ENCODE peak calls at places on chromosomes 6 and 20, in eight cellular contexts. One of them, this sample, is unnamed.

GRCh38 chr6:40529040-40529439 is 58.1 kb downstream of the LRFN2 start:
- DNase-seq in IMR-90: no peak
- DNase-seq in fibroblast of lung: no peak
- DNase-seq in SJSA1: no peak
- DNase-seq in heart left ventricle: no peak
- DNase-seq in mesendoderm: no peak
- DNase-seq in lung: no peak
- DNase-seq in transverse colon: no peak
- DNase-seq in this sample: no peak

GRCh38 chr20:41482647-41483552 is 116.3 kb upstream of the EMILIN3 start:
- DNase-seq in SJSA1: peak
- DNase-seq in fibroblast of lung: peak
- DNase-seq in heart left ventricle: no peak
- DNase-seq in IMR-90: peak
- DNase-seq in mesendoderm: no peak
- DNase-seq in lung: no peak
- DNase-seq in transverse colon: no peak
- DNase-seq in this sample: no peak

GRCh38 chr6:106098383-106099234 is 12.5 kb downstream of the PRDM1 start:
- DNase-seq in IMR-90: peak
- DNase-seq in lung: peak
- DNase-seq in mesendoderm: peak
- DNase-seq in heart left ventricle: no peak
- DNase-seq in SJSA1: no peak
- DNase-seq in fibroblast of lung: peak
- DNase-seq in transverse colon: peak
- DNase-seq in this sample: no peak

GRCh38 chr20:25040438-25040831 is 17.5 kb downstream of the ACSS1 start:
- DNase-seq in mesendoderm: no peak
- DNase-seq in SJSA1: no peak
- DNase-seq in lung: peak
- DNase-seq in transverse colon: peak
- DNase-seq in fibroblast of lung: peak
- DNase-seq in IMR-90: peak
- DNase-seq in heart left ventricle: no peak
- DNase-seq in this sample: no peak

GRCh38 chr6:85363870-85364269 is 86.0 kb upstream of the NT5E start:
- DNase-seq in heart left ventricle: no peak
- DNase-seq in SJSA1: no peak
- DNase-seq in transverse colon: no peak
- DNase-seq in mesendoderm: no peak
- DNase-seq in fibroblast of lung: no peak
- DNase-seq in lung: no peak
- DNase-seq in IMR-90: no peak
- DNase-seq in this sample: no peak

GRCh38 chr6:111113731-111114438 is 26.6 kb downstream of the SLC16A10 start:
- DNase-seq in SJSA1: no peak
- DNase-seq in lung: no peak
- DNase-seq in transverse colon: no peak
- DNase-seq in fibroblast of lung: peak
- DNase-seq in heart left ventricle: peak
- DNase-seq in IMR-90: peak
- DNase-seq in mesendoderm: no peak
- DNase-seq in this sample: no peak

GRCh38 chr6:30998785-30999184 is 11.5 kb upstream of the MUC22 start:
- DNase-seq in lung: no peak
- DNase-seq in heart left ventricle: no peak
- DNase-seq in fibroblast of lung: no peak
- DNase-seq in transverse colon: no peak
- DNase-seq in mesendoderm: no peak
- DNase-seq in IMR-90: no peak
- DNase-seq in SJSA1: no peak
- DNase-seq in this sample: no peak

GRCh38 chr6:37058084-37058586 is 52.7 kb downstream of the FGD2 start:
- DNase-seq in SJSA1: peak
- DNase-seq in fibroblast of lung: peak
- DNase-seq in transverse colon: no peak
- DNase-seq in heart left ventricle: no peak
- DNase-seq in mesendoderm: no peak
- DNase-seq in IMR-90: peak
- DNase-seq in lung: no peak
- DNase-seq in this sample: no peak

GRCh38 chr6:20540683-20541082 is 6.4 kb downstream of the CDKAL1 start:
- DNase-seq in fibroblast of lung: no peak
- DNase-seq in heart left ventricle: no peak
- DNase-seq in lung: no peak
- DNase-seq in IMR-90: peak
- DNase-seq in SJSA1: no peak
- DNase-seq in mesendoderm: no peak
- DNase-seq in transverse colon: no peak
- DNase-seq in this sample: no peak

GRCh38 chr6:142501795-142502194 is 200.0 kb downstream of the ADGRG6 start:
- DNase-seq in mesendoderm: no peak
- DNase-seq in transverse colon: no peak
- DNase-seq in IMR-90: no peak
- DNase-seq in heart left ventricle: no peak
- DNase-seq in fibroblast of lung: no peak
- DNase-seq in lung: no peak
- DNase-seq in SJSA1: no peak
- DNase-seq in this sample: no peak

GRCh38 chr20:41509316-41509715 is 108.9 kb downstream of the CHD6 start:
- DNase-seq in fibroblast of lung: no peak
- DNase-seq in transverse colon: peak
- DNase-seq in mesendoderm: no peak
- DNase-seq in IMR-90: no peak
- DNase-seq in heart left ventricle: no peak
- DNase-seq in SJSA1: no peak
- DNase-seq in lung: no peak
- DNase-seq in this sample: no peak

GRCh38 chr20:35629432-35630145 is 14.0 kb downstream of the SPAG4 start:
- DNase-seq in heart left ventricle: no peak
- DNase-seq in transverse colon: no peak
- DNase-seq in SJSA1: no peak
- DNase-seq in mesendoderm: no peak
- DNase-seq in IMR-90: no peak
- DNase-seq in lung: no peak
- DNase-seq in fibroblast of lung: no peak
- DNase-seq in this sample: no peak

GRCh38 chr6:54697423-54697822 is 149.1 kb upstream of the FAM83B start:
- DNase-seq in IMR-90: peak
- DNase-seq in heart left ventricle: no peak
- DNase-seq in transverse colon: no peak
- DNase-seq in mesendoderm: peak
- DNase-seq in SJSA1: no peak
- DNase-seq in lung: no peak
- DNase-seq in fibroblast of lung: no peak
- DNase-seq in this sample: no peak

GRCh38 chr6:160949531-160949930 is 42.0 kb upstream of the MAP3K4 start:
- DNase-seq in lung: no peak
- DNase-seq in IMR-90: no peak
- DNase-seq in transverse colon: no peak
- DNase-seq in fibroblast of lung: no peak
- DNase-seq in mesendoderm: no peak
- DNase-seq in SJSA1: no peak
- DNase-seq in heart left ventricle: no peak
- DNase-seq in this sample: no peak

GRCh38 chr20:1210501-1210900 is 7.2 kb downstream of the C20orf202 start:
- DNase-seq in mesendoderm: no peak
- DNase-seq in lung: no peak
- DNase-seq in transverse colon: no peak
- DNase-seq in heart left ventricle: no peak
- DNase-seq in IMR-90: peak
- DNase-seq in SJSA1: no peak
- DNase-seq in fibroblast of lung: no peak
- DNase-seq in this sample: no peak

GRCh38 chr20:44006126-44006525 is 91.5 kb downstream of the TOX2 start:
- DNase-seq in lung: no peak
- DNase-seq in mesendoderm: no peak
- DNase-seq in SJSA1: no peak
- DNase-seq in fibroblast of lung: no peak
- DNase-seq in IMR-90: no peak
- DNase-seq in heart left ventricle: no peak
- DNase-seq in transverse colon: no peak
- DNase-seq in this sample: no peak

GRCh38 chr20:34618676-34619075 is 58.2 kb downstream of the PIGU start:
- DNase-seq in SJSA1: no peak
- DNase-seq in transverse colon: no peak
- DNase-seq in mesendoderm: no peak
- DNase-seq in IMR-90: no peak
- DNase-seq in lung: no peak
- DNase-seq in fibroblast of lung: no peak
- DNase-seq in heart left ventricle: no peak
- DNase-seq in this sample: no peak

GRCh38 chr20:21554985-21555384 is 41.1 kb upstream of the NKX2-2 start:
- DNase-seq in fibroblast of lung: no peak
- DNase-seq in mesendoderm: no peak
- DNase-seq in SJSA1: no peak
- DNase-seq in IMR-90: no peak
- DNase-seq in lung: no peak
- DNase-seq in transverse colon: no peak
- DNase-seq in heart left ventricle: no peak
- DNase-seq in this sample: no peak

GRCh38 chr6:24495516-24495847 is 713 bp downstream of the ALDH5A1 start:
- DNase-seq in heart left ventricle: peak
- DNase-seq in transverse colon: peak
- DNase-seq in mesendoderm: peak
- DNase-seq in fibroblast of lung: peak
- DNase-seq in IMR-90: peak
- DNase-seq in SJSA1: no peak
- DNase-seq in lung: peak
- DNase-seq in this sample: no peak

DNA sequence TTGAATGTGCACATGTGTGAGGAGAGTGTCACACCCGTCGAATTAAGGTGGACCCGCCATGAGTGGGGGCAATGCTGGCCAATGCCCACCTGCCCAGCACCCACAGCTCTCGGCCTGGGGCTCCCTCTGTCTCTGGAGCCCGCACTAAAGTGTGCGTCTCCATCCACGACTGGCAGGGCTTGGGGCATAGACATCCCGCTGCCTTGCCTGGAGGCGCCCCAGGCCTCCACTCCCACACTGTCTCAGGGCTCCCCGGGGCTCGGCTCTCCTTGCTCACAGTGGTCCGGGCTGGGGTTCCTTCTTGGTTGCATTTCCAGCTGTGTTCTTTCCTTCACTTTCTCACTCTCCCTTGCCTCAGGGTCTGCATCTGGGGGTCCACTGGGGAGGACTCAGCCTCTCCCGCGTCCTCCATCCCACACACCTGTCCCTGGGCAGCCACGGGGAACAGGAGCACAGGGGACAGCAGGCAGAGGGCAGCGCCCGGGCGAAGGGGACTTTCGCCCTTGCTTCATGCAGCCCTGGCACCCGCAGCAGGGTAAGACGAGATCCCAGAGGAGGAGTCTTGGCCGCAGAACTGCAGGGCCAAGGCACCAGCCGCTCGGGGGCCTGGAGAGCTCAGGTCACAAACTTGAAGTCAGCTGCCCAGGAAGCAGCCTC is 20.1 kb upstream of the MRGBP start:
- DNase-seq in transverse colon: no peak
- DNase-seq in fibroblast of lung: no peak
- DNase-seq in heart left ventricle: no peak
- DNase-seq in IMR-90: no peak
- DNase-seq in lung: no peak
- DNase-seq in SJSA1: no peak
- DNase-seq in mesendoderm: no peak
- DNase-seq in this sample: no peak
- H3K27ac ChIP-seq in transverse colon: peak
- H3K27ac ChIP-seq in fibroblast of lung: no peak
- H3K27ac ChIP-seq in heart left ventricle: no peak
- H3K27ac ChIP-seq in IMR-90: no peak
- H3K27ac ChIP-seq in lung: peak
- H3K27ac ChIP-seq in SJSA1: no peak
- H3K27ac ChIP-seq in mesendoderm: no peak
- H3K27ac ChIP-seq in this sample: no peak

GRCh38 chr6:47188588-47189021 is 121.1 kb downstream of the TNFRSF21 start:
- DNase-seq in IMR-90: peak
- DNase-seq in mesendoderm: peak
- DNase-seq in fibroblast of lung: peak
- DNase-seq in heart left ventricle: no peak
- DNase-seq in transverse colon: peak
- DNase-seq in lung: peak
- DNase-seq in SJSA1: no peak
- DNase-seq in this sample: no peak
- H3K27ac ChIP-seq in IMR-90: no peak
- H3K27ac ChIP-seq in mesendoderm: no peak
- H3K27ac ChIP-seq in fibroblast of lung: no peak
- H3K27ac ChIP-seq in heart left ventricle: no peak
- H3K27ac ChIP-seq in transverse colon: peak
- H3K27ac ChIP-seq in lung: no peak
- H3K27ac ChIP-seq in SJSA1: no peak
- H3K27ac ChIP-seq in this sample: no peak

DNA sequence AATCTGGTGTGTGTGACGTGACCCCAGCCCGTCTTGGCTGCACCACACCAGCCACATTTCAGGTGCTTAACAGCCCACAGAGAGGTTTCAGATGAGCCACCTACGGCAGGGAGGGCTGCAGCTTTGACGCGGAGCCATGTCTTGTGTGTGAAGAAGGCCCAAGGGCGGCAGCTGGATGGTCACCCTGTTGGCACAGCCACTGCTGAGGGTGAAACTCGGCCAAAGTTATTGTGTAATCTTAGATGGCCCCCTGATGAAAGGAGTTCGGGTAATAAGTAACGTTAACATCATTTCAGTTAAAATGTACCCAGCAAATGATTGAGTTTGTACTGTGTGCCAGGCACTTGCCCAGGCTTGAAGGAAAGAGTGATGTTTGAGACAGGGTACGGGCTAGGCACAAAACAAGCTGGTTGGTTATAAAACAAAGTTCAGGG is 97.2 kb downstream of the SSR1 start:
- DNase-seq in SJSA1: peak
- DNase-seq in IMR-90: no peak
- DNase-seq in lung: no peak
- DNase-seq in mesendoderm: no peak
- DNase-seq in heart left ventricle: no peak
- DNase-seq in fibroblast of lung: no peak
- DNase-seq in transverse colon: no peak
- DNase-seq in this sample: no peak
- H3K27ac ChIP-seq in SJSA1: no peak
- H3K27ac ChIP-seq in IMR-90: no peak
- H3K27ac ChIP-seq in lung: peak
- H3K27ac ChIP-seq in mesendoderm: no peak
- H3K27ac ChIP-seq in heart left ventricle: peak
- H3K27ac ChIP-seq in fibroblast of lung: no peak
- H3K27ac ChIP-seq in transverse colon: no peak
- H3K27ac ChIP-seq in this sample: no peak

GRCh38 chr20:17533396-17533795 is 2.2 kb upstream of the BFSP1 start:
- DNase-seq in transverse colon: no peak
- DNase-seq in IMR-90: peak
- DNase-seq in SJSA1: no peak
- DNase-seq in lung: no peak
- DNase-seq in heart left ventricle: no peak
- DNase-seq in mesendoderm: peak
- DNase-seq in fibroblast of lung: peak
- DNase-seq in this sample: no peak
- H3K27ac ChIP-seq in transverse colon: no peak
- H3K27ac ChIP-seq in IMR-90: no peak
- H3K27ac ChIP-seq in SJSA1: no peak
- H3K27ac ChIP-seq in lung: no peak
- H3K27ac ChIP-seq in heart left ventricle: no peak
- H3K27ac ChIP-seq in mesendoderm: no peak
- H3K27ac ChIP-seq in fibroblast of lung: no peak
- H3K27ac ChIP-seq in this sample: no peak

This sample was measured in substantia nigra.